ENCODE peak calls at places on chromosomes 3 and 15, in nine cellular contexts. X, P, E, V, B, U, T, G and R are unnamed samples.

GRCh38 chr15:39404767-39405173 is 176.1 kb upstream of the THBS1 start:
- DNase-seq in X (no peak), P (peak), E (peak), V (no peak), B (no peak), U (no peak), T (no peak), G (peak), R (no peak)

GRCh38 chr3:192133271-192133670 is 594.1 kb downstream of the FGF12 start:
- DNase-seq in X (no peak), P (peak), E (peak), V (no peak), B (no peak), U (no peak), T (no peak), G (no peak), R (no peak)

GRCh38 chr15:50883903-50884302 is 24.6 kb upstream of the AP4E1 start:
- DNase-seq in X (no peak), P (peak), E (peak), V (no peak), B (no peak), U (no peak), T (no peak), G (no peak), R (no peak)

GRCh38 chr3:194344012-194344411 is 7.1 kb downstream of the CPN2 start:
- DNase-seq in X (peak), P (peak), E (peak), V (peak), B (peak), U (peak), T (peak), G (peak), R (peak)

GRCh38 chr3:33115024-33115768 is 1.4 kb downstream of the CRTAP start:
- DNase-seq in X (no peak), P (peak), E (peak), V (peak), B (peak), U (peak), T (peak), G (peak), R (peak)

GRCh38 chr3:49020335-49021212 is 1.3 kb upstream of the NDUFAF3 start:
- DNase-seq in X (no peak), P (no peak), E (peak), V (no peak), B (peak), U (no peak), T (peak), G (peak), R (peak)

GRCh38 chr3:56366641-56366984 is 101.7 kb downstream of the ERC2 start:
- DNase-seq in X (no peak), P (no peak), E (no peak), V (no peak), B (no peak), U (no peak), T (no peak), G (no peak), R (no peak)

GRCh38 chr3:184687363-184688049 is 24.4 kb downstream of the MAGEF1 start:
- DNase-seq in X (no peak), P (no peak), E (no peak), V (no peak), B (no peak), U (peak), T (peak), G (peak), R (no peak)

GRCh38 chr3:167820114-167820865 is 84.8 kb downstream of the SERPINI1 start:
- DNase-seq in X (no peak), P (no peak), E (no peak), V (no peak), B (no peak), U (no peak), T (no peak), G (no peak), R (no peak)

GRCh38 chr3:37823189-37823588 is 38.5 kb upstream of the CTDSPL start:
- DNase-seq in X (no peak), P (no peak), E (no peak), V (no peak), B (no peak), U (no peak), T (no peak), G (no peak), R (no peak)

GRCh38 chr15:63466378-63467192 is 37.8 kb upstream of the USP3 start:
- DNase-seq in X (peak), P (peak), E (peak), V (peak), B (peak), U (no peak), T (peak), G (no peak), R (peak)

GRCh38 chr3:184085389-184085852 is 11.4 kb upstream of the HTR3E start:
- DNase-seq in X (no peak), P (peak), E (no peak), V (no peak), B (no peak), U (no peak), T (no peak), G (no peak), R (no peak)

GRCh38 chr3:184532940-184533732 is 28.4 kb upstream of the EPHB3 start:
- DNase-seq in X (no peak), P (no peak), E (no peak), V (no peak), B (no peak), U (peak), T (no peak), G (no peak), R (no peak)

GRCh38 chr3:13137808-13138565 is 64.8 kb upstream of the IQSEC1 start:
- DNase-seq in X (no peak), P (no peak), E (no peak), V (no peak), B (no peak), U (no peak), T (no peak), G (no peak), R (no peak)

GRCh38 chr3:187291512-187292132 is at the start of gene MASP1:
- DNase-seq in X (no peak), P (no peak), E (no peak), V (no peak), B (peak), U (peak), T (no peak), G (peak), R (no peak)

GRCh38 chr3:24318668-24319287 is 175.9 kb downstream of the THRB start:
- DNase-seq in X (no peak), P (peak), E (peak), V (peak), B (no peak), U (no peak), T (no peak), G (no peak), R (no peak)